ENCODE peak calls at places on chromosomes 12 and 14, in seven cellular contexts. One of them, this sample, is unnamed.

GRCh38 chr12:32069071-32069470 is 37.6 kb upstream of the BICD1 start:
- DNase-seq in progenitor cell of endocrine pancreas: no peak
- DNase-seq in kidney glomerular epithelial cell: peak
- DNase-seq in CMK: no peak
- DNase-seq in stimulated activated CD8-positive, alpha-beta memory T cell treated with anti-CD3 and anti-CD28 coated beads, Interleukin-2, amount 100 ng/mL, for 48 hours: no peak
- DNase-seq in HTR-8/SVneo: no peak
- DNase-seq in EH: no peak
- DNase-seq in this sample: no peak

GRCh38 chr12:76883151-76883550 is 4.3 kb upstream of the CSRP2 start:
- DNase-seq in kidney glomerular epithelial cell: peak
- DNase-seq in HTR-8/SVneo: peak
- DNase-seq in CMK: no peak
- DNase-seq in stimulated activated CD8-positive, alpha-beta memory T cell treated with anti-CD3 and anti-CD28 coated beads, Interleukin-2, amount 100 ng/mL, for 48 hours: no peak
- DNase-seq in EH: peak
- DNase-seq in progenitor cell of endocrine pancreas: no peak
- DNase-seq in this sample: no peak

GRCh38 chr12:42716521-42716920 is 127.0 kb upstream of the PRICKLE1 start:
- DNase-seq in EH: peak
- DNase-seq in HTR-8/SVneo: no peak
- DNase-seq in progenitor cell of endocrine pancreas: no peak
- DNase-seq in stimulated activated CD8-positive, alpha-beta memory T cell treated with anti-CD3 and anti-CD28 coated beads, Interleukin-2, amount 100 ng/mL, for 48 hours: no peak
- DNase-seq in kidney glomerular epithelial cell: peak
- DNase-seq in CMK: no peak
- DNase-seq in this sample: no peak

GRCh38 chr12:4164591-4165558 is 108.7 kb upstream of the CCND2 start:
- DNase-seq in CMK: no peak
- DNase-seq in HTR-8/SVneo: peak
- DNase-seq in kidney glomerular epithelial cell: peak
- DNase-seq in stimulated activated CD8-positive, alpha-beta memory T cell treated with anti-CD3 and anti-CD28 coated beads, Interleukin-2, amount 100 ng/mL, for 48 hours: peak
- DNase-seq in EH: peak
- DNase-seq in progenitor cell of endocrine pancreas: peak
- DNase-seq in this sample: peak

GRCh38 chr12:103504606-103505005 is 8.8 kb upstream of the C12orf42 start:
- DNase-seq in kidney glomerular epithelial cell: no peak
- DNase-seq in CMK: no peak
- DNase-seq in HTR-8/SVneo: no peak
- DNase-seq in stimulated activated CD8-positive, alpha-beta memory T cell treated with anti-CD3 and anti-CD28 coated beads, Interleukin-2, amount 100 ng/mL, for 48 hours: no peak
- DNase-seq in EH: no peak
- DNase-seq in progenitor cell of endocrine pancreas: no peak
- DNase-seq in this sample: no peak

GRCh38 chr14:60151715-60152114 is 13.5 kb downstream of the DHRS7 start:
- DNase-seq in HTR-8/SVneo: peak
- DNase-seq in kidney glomerular epithelial cell: peak
- DNase-seq in progenitor cell of endocrine pancreas: no peak
- DNase-seq in EH: peak
- DNase-seq in stimulated activated CD8-positive, alpha-beta memory T cell treated with anti-CD3 and anti-CD28 coated beads, Interleukin-2, amount 100 ng/mL, for 48 hours: peak
- DNase-seq in CMK: no peak
- DNase-seq in this sample: peak

GRCh38 chr14:76904740-76905569 is 78.7 kb downstream of the LRRC74A start:
- DNase-seq in progenitor cell of endocrine pancreas: no peak
- DNase-seq in EH: peak
- DNase-seq in HTR-8/SVneo: peak
- DNase-seq in stimulated activated CD8-positive, alpha-beta memory T cell treated with anti-CD3 and anti-CD28 coated beads, Interleukin-2, amount 100 ng/mL, for 48 hours: peak
- DNase-seq in kidney glomerular epithelial cell: peak
- DNase-seq in CMK: no peak
- DNase-seq in this sample: no peak

GRCh38 chr12:47832263-47832933 is 12.7 kb upstream of the HDAC7 start:
- DNase-seq in progenitor cell of endocrine pancreas: no peak
- DNase-seq in HTR-8/SVneo: no peak
- DNase-seq in EH: no peak
- DNase-seq in CMK: no peak
- DNase-seq in stimulated activated CD8-positive, alpha-beta memory T cell treated with anti-CD3 and anti-CD28 coated beads, Interleukin-2, amount 100 ng/mL, for 48 hours: peak
- DNase-seq in kidney glomerular epithelial cell: peak
- DNase-seq in this sample: no peak

GRCh38 chr12:130372936-130373335 is 35.2 kb downstream of the PIWIL1 start:
- DNase-seq in progenitor cell of endocrine pancreas: no peak
- DNase-seq in EH: no peak
- DNase-seq in kidney glomerular epithelial cell: no peak
- DNase-seq in HTR-8/SVneo: no peak
- DNase-seq in CMK: no peak
- DNase-seq in stimulated activated CD8-positive, alpha-beta memory T cell treated with anti-CD3 and anti-CD28 coated beads, Interleukin-2, amount 100 ng/mL, for 48 hours: no peak
- DNase-seq in this sample: no peak

GRCh38 chr14:91350813-91351507 is 66.7 kb downstream of the CCDC88C start:
- DNase-seq in kidney glomerular epithelial cell: no peak
- DNase-seq in stimulated activated CD8-positive, alpha-beta memory T cell treated with anti-CD3 and anti-CD28 coated beads, Interleukin-2, amount 100 ng/mL, for 48 hours: peak
- DNase-seq in EH: no peak
- DNase-seq in HTR-8/SVneo: no peak
- DNase-seq in CMK: no peak
- DNase-seq in progenitor cell of endocrine pancreas: no peak
- DNase-seq in this sample: no peak

GRCh38 chr14:68862954-68863594 is 70.2 kb upstream of the ZFP36L1 start:
- DNase-seq in progenitor cell of endocrine pancreas: peak
- DNase-seq in stimulated activated CD8-positive, alpha-beta memory T cell treated with anti-CD3 and anti-CD28 coated beads, Interleukin-2, amount 100 ng/mL, for 48 hours: peak
- DNase-seq in CMK: peak
- DNase-seq in kidney glomerular epithelial cell: peak
- DNase-seq in EH: peak
- DNase-seq in HTR-8/SVneo: peak
- DNase-seq in this sample: peak

GRCh38 chr12:47867496-47867941 is 37.3 kb downstream of the VDR start:
- DNase-seq in CMK: no peak
- DNase-seq in kidney glomerular epithelial cell: no peak
- DNase-seq in EH: peak
- DNase-seq in HTR-8/SVneo: peak
- DNase-seq in stimulated activated CD8-positive, alpha-beta memory T cell treated with anti-CD3 and anti-CD28 coated beads, Interleukin-2, amount 100 ng/mL, for 48 hours: peak
- DNase-seq in progenitor cell of endocrine pancreas: no peak
- DNase-seq in this sample: no peak

GRCh38 chr12:123363743-123364531 is 710 bp downstream of the SBNO1 start:
- DNase-seq in EH: no peak
- DNase-seq in CMK: no peak
- DNase-seq in progenitor cell of endocrine pancreas: peak
- DNase-seq in kidney glomerular epithelial cell: no peak
- DNase-seq in stimulated activated CD8-positive, alpha-beta memory T cell treated with anti-CD3 and anti-CD28 coated beads, Interleukin-2, amount 100 ng/mL, for 48 hours: peak
- DNase-seq in HTR-8/SVneo: no peak
- DNase-seq in this sample: peak